ENCODE peak calls at places on chromosome 6, in four cellular contexts. K is Right ventricle myocardium inferior, X is T1000, M is LoVo. D is an unnamed sample.

GRCh38 chr6:88208736-88209135 is 42.6 kb upstream of the CNR1 start:
- DNase-seq in X (no peak), K (no peak), M (no peak), D (no peak)

GRCh38 chr6:26205161-26205624 is 118.0 kb downstream of the HFE start:
- DNase-seq in X (peak; percentile 61), K (peak; percentile 82), M (peak; percentile 84), D (peak; percentile 72)

GRCh38 chr6:166435574-166435973 is 52.8 kb upstream of the MPC1 start:
- DNase-seq in M (no peak), K (peak; percentile 74), X (no peak), D (peak; percentile 13)

GRCh38 chr6:66538548-66539135 is 831.6 kb upstream of the EYS start:
- DNase-seq in X (no peak), K (no peak), M (no peak), D (peak; percentile 28)

GRCh38 chr6:38184780-38185080 is 365.2 kb downstream of the ZFAND3 start:
- DNase-seq in M (no peak), K (no peak), X (no peak), D (peak; percentile 9)

GRCh38 chr6:33198853-33199436 is 1.5 kb downstream of the RXRB start:
- DNase-seq in K (no peak), M (no peak), X (no peak), D (no peak)

GRCh38 chr6:132132911-132133639 is 181.9 kb upstream of the CCN2 start:
- DNase-seq in M (no peak), K (no peak), X (no peak), D (no peak)

GRCh38 chr6:108168501-108168979 is 2.7 kb downstream of the NR2E1 start:
- DNase-seq in M (no peak), K (no peak), X (no peak), D (no peak)

GRCh38 chr6:130831598-130831997 is 4.4 kb downstream of the SMLR1 start:
- DNase-seq in X (no peak), M (no peak), K (no peak), D (no peak)

GRCh38 chr6:73879466-73879865 is 183.5 kb downstream of the CD109 start:
- DNase-seq in M (no peak), K (no peak), X (no peak), D (no peak)

GRCh38 chr6:78917788-78918187 is 50.4 kb downstream of the IRAK1BP1 start:
- DNase-seq in K (no peak), M (no peak), X (no peak), D (no peak)

GRCh38 chr6:15320683-15321082 is 74.8 kb downstream of the JARID2 start:
- DNase-seq in K (no peak), X (no peak), M (no peak), D (no peak)

GRCh38 chr6:144266091-144266649 is 19.0 kb upstream of the UTRN start:
- DNase-seq in K (peak; percentile 76), X (peak; percentile 75), M (no peak), D (no peak)

GRCh38 chr6:50185006-50185405 is 135.3 kb upstream of the DEFB112 start:
- DNase-seq in X (no peak), K (no peak), M (no peak), D (no peak)

GRCh38 chr6:127391019-127391974 is 47.9 kb upstream of the ECHDC1 start:
- DNase-seq in M (no peak), X (no peak), K (no peak), D (no peak)

GRCh38 chr6:27757307-27757706 is 154.9 kb downstream of the OR2B2 start:
- DNase-seq in K (no peak), X (no peak), M (peak; percentile 42), D (no peak)

GRCh38 chr6:151370509-151371078 is 20.8 kb downstream of the ZBTB2 start:
- DNase-seq in M (no peak), X (no peak), K (no peak), D (no peak)

GRCh38 chr6:111662794-111663231 is 57.1 kb upstream of the TRAF3IP2 start:
- DNase-seq in M (no peak), X (no peak), K (no peak), D (no peak)

GRCh38 chr6:81831274-81831673 is 78.8 kb upstream of the TENT5A start:
- DNase-seq in X (no peak), K (no peak), M (no peak), D (no peak)

GRCh38 chr6:108732101-108732870 is 115.9 kb upstream of the ARMC2 start:
- DNase-seq in K (no peak), X (peak; percentile 6), M (peak; percentile 75), D (no peak)

D was measured in COR-L47.